ENCODE peak calls at places on chromosome 20, in six cellular contexts. One of them, this sample, is unnamed.

GRCh38 chr20:61736001-61736635 is 329.6 kb downstream of the TAF4 start:
- DNase-seq in trophoblast cell: no peak
- DNase-seq in H1: no peak
- DNase-seq in IMR-90: no peak
- DNase-seq in H9: no peak
- DNase-seq in mesenchymal stem cell: no peak
- DNase-seq in this sample: no peak

GRCh38 chr20:54475334-54476287 is at the start of gene DOK5:
- DNase-seq in H1: peak
- DNase-seq in H9: peak
- DNase-seq in mesenchymal stem cell: no peak
- DNase-seq in IMR-90: peak
- DNase-seq in trophoblast cell: no peak
- DNase-seq in this sample: no peak

GRCh38 chr20:58700121-58700780 is 7.7 kb downstream of the NPEPL1 start:
- DNase-seq in mesenchymal stem cell: no peak
- DNase-seq in H1: no peak
- DNase-seq in trophoblast cell: no peak
- DNase-seq in IMR-90: peak
- DNase-seq in H9: no peak
- DNase-seq in this sample: no peak

GRCh38 chr20:5569021-5569420 is 181.2 kb upstream of the SHLD1 start:
- DNase-seq in trophoblast cell: peak
- DNase-seq in mesenchymal stem cell: peak
- DNase-seq in H1: no peak
- DNase-seq in IMR-90: peak
- DNase-seq in H9: no peak
- DNase-seq in this sample: no peak

GRCh38 chr20:64224344-64225165 is 31.0 kb upstream of the PCMTD2 start:
- DNase-seq in H9: no peak
- DNase-seq in trophoblast cell: no peak
- DNase-seq in IMR-90: peak
- DNase-seq in mesenchymal stem cell: peak
- DNase-seq in H1: no peak
- DNase-seq in this sample: no peak

GRCh38 chr20:18722381-18722780 is 91.2 kb upstream of the SCP2D1 start:
- DNase-seq in trophoblast cell: no peak
- DNase-seq in IMR-90: peak
- DNase-seq in mesenchymal stem cell: no peak
- DNase-seq in H9: no peak
- DNase-seq in H1: no peak
- DNase-seq in this sample: no peak

GRCh38 chr20:31555203-31555602 is 41.0 kb downstream of the HM13 start:
- DNase-seq in IMR-90: no peak
- DNase-seq in trophoblast cell: no peak
- DNase-seq in H1: no peak
- DNase-seq in H9: no peak
- DNase-seq in mesenchymal stem cell: no peak
- DNase-seq in this sample: no peak

GRCh38 chr20:60976139-60976538 is 275.9 kb upstream of the CDH4 start:
- DNase-seq in trophoblast cell: no peak
- DNase-seq in H9: no peak
- DNase-seq in H1: no peak
- DNase-seq in IMR-90: no peak
- DNase-seq in mesenchymal stem cell: no peak
- DNase-seq in this sample: no peak

GRCh38 chr20:54021446-54022235 is 48.8 kb downstream of the BCAS1 start:
- DNase-seq in mesenchymal stem cell: no peak
- DNase-seq in IMR-90: no peak
- DNase-seq in trophoblast cell: no peak
- DNase-seq in H9: no peak
- DNase-seq in H1: no peak
- DNase-seq in this sample: no peak

GRCh38 chr20:47283411-47283810 is 73.1 kb downstream of the ZMYND8 start:
- DNase-seq in H9: no peak
- DNase-seq in H1: no peak
- DNase-seq in mesenchymal stem cell: no peak
- DNase-seq in IMR-90: no peak
- DNase-seq in trophoblast cell: no peak
- DNase-seq in this sample: no peak

GRCh38 chr20:47502801-47503239 is 1.1 kb downstream of the NCOA3 start:
- DNase-seq in trophoblast cell: no peak
- DNase-seq in H1: no peak
- DNase-seq in mesenchymal stem cell: peak
- DNase-seq in IMR-90: peak
- DNase-seq in H9: no peak
- DNase-seq in this sample: peak

GRCh38 chr20:10319855-10320254 is 101.2 kb downstream of the SNAP25 start:
- DNase-seq in H9: no peak
- DNase-seq in H1: no peak
- DNase-seq in IMR-90: no peak
- DNase-seq in trophoblast cell: no peak
- DNase-seq in mesenchymal stem cell: no peak
- DNase-seq in this sample: no peak

GRCh38 chr20:24572862-24573261 is 103.4 kb downstream of the SYNDIG1 start:
- DNase-seq in trophoblast cell: no peak
- DNase-seq in mesenchymal stem cell: no peak
- DNase-seq in H9: no peak
- DNase-seq in IMR-90: no peak
- DNase-seq in H1: no peak
- DNase-seq in this sample: no peak

GRCh38 chr20:36344517-36345132 is 38.5 kb downstream of the DLGAP4 start:
- DNase-seq in H9: peak
- DNase-seq in mesenchymal stem cell: peak
- DNase-seq in H1: peak
- DNase-seq in IMR-90: peak
- DNase-seq in trophoblast cell: peak
- DNase-seq in this sample: peak

GRCh38 chr20:64116541-64117423 is 9.4 kb upstream of the NPBWR2 start:
- DNase-seq in H9: no peak
- DNase-seq in trophoblast cell: no peak
- DNase-seq in H1: peak
- DNase-seq in mesenchymal stem cell: no peak
- DNase-seq in IMR-90: no peak
- DNase-seq in this sample: no peak

GRCh38 chr20:59835448-59836395 is 97.7 kb downstream of the SYCP2 start:
- DNase-seq in H9: peak
- DNase-seq in IMR-90: peak
- DNase-seq in trophoblast cell: no peak
- DNase-seq in mesenchymal stem cell: no peak
- DNase-seq in H1: peak
- DNase-seq in this sample: peak

GRCh38 chr20:5654557-5654956 is 95.6 kb upstream of the SHLD1 start:
- DNase-seq in H1: no peak
- DNase-seq in trophoblast cell: no peak
- DNase-seq in mesenchymal stem cell: peak
- DNase-seq in H9: no peak
- DNase-seq in IMR-90: peak
- DNase-seq in this sample: no peak

GRCh38 chr20:63980806-63981728 is at the start of gene PRPF6:
- DNase-seq in H1: peak
- DNase-seq in IMR-90: peak
- DNase-seq in trophoblast cell: peak
- DNase-seq in H9: peak
- DNase-seq in mesenchymal stem cell: peak
- DNase-seq in this sample: peak

GRCh38 chr20:22819134-22819533 is 216.0 kb upstream of the SSTR4 start:
- DNase-seq in mesenchymal stem cell: no peak
- DNase-seq in trophoblast cell: no peak
- DNase-seq in H1: no peak
- DNase-seq in H9: no peak
- DNase-seq in IMR-90: no peak
- DNase-seq in this sample: no peak

GRCh38 chr20:48717095-48717958 is 110.5 kb downstream of the PREX1 start:
- DNase-seq in mesenchymal stem cell: no peak
- DNase-seq in IMR-90: no peak
- DNase-seq in H9: no peak
- DNase-seq in trophoblast cell: no peak
- DNase-seq in H1: no peak
- DNase-seq in this sample: no peak

GRCh38 chr20:34111057-34111711 is 859 bp downstream of the EIF2S2 start:
- DNase-seq in H9: no peak
- DNase-seq in IMR-90: peak
- DNase-seq in mesenchymal stem cell: peak
- DNase-seq in H1: no peak
- DNase-seq in trophoblast cell: peak
- DNase-seq in this sample: no peak

GRCh38 chr20:33837096-33837830 is 26.1 kb downstream of the CHMP4B start:
- DNase-seq in trophoblast cell: no peak
- DNase-seq in H9: no peak
- DNase-seq in mesenchymal stem cell: no peak
- DNase-seq in IMR-90: no peak
- DNase-seq in H1: no peak
- DNase-seq in this sample: no peak

GRCh38 chr20:370151-370600 is 10.4 kb upstream of the TRIB3 start:
- DNase-seq in H1: no peak
- DNase-seq in H9: no peak
- DNase-seq in mesenchymal stem cell: peak
- DNase-seq in IMR-90: no peak
- DNase-seq in trophoblast cell: peak
- DNase-seq in this sample: no peak

GRCh38 chr20:50221501-50222323 is 31.1 kb downstream of the CEBPB start:
- DNase-seq in trophoblast cell: peak
- DNase-seq in IMR-90: peak
- DNase-seq in H9: no peak
- DNase-seq in mesenchymal stem cell: peak
- DNase-seq in H1: no peak
- DNase-seq in this sample: no peak

GRCh38 chr20:50219520-50220086 is 29.0 kb downstream of the CEBPB start:
- DNase-seq in H1: no peak
- DNase-seq in mesenchymal stem cell: no peak
- DNase-seq in trophoblast cell: no peak
- DNase-seq in IMR-90: no peak
- DNase-seq in H9: no peak
- DNase-seq in this sample: no peak

GRCh38 chr20:50220093-50220893 is 29.7 kb downstream of the CEBPB start:
- DNase-seq in mesenchymal stem cell: no peak
- DNase-seq in trophoblast cell: no peak
- DNase-seq in H1: no peak
- DNase-seq in H9: no peak
- DNase-seq in IMR-90: no peak
- DNase-seq in this sample: no peak

GRCh38 chr20:50222568-50223320 is 32.1 kb downstream of the CEBPB start:
- DNase-seq in trophoblast cell: no peak
- DNase-seq in H9: no peak
- DNase-seq in IMR-90: no peak
- DNase-seq in mesenchymal stem cell: no peak
- DNase-seq in H1: no peak
- DNase-seq in this sample: no peak

GRCh38 chr20:50220894-50221266 is 30.2 kb downstream of the CEBPB start:
- DNase-seq in trophoblast cell: no peak
- DNase-seq in H1: no peak
- DNase-seq in IMR-90: no peak
- DNase-seq in mesenchymal stem cell: no peak
- DNase-seq in H9: no peak
- DNase-seq in this sample: no peak
- H3K27ac ChIP-seq in trophoblast cell: no peak
- H3K27ac ChIP-seq in H1: no peak
- H3K27ac ChIP-seq in IMR-90: no peak
- H3K27ac ChIP-seq in mesenchymal stem cell: no peak
- H3K27ac ChIP-seq in H9: no peak
- H3K27ac ChIP-seq in this sample: no peak

GRCh38 chr20:21516180-21516567 is 2.3 kb upstream of the NKX2-2 start:
- DNase-seq in H1: no peak
- DNase-seq in IMR-90: no peak
- DNase-seq in mesenchymal stem cell: no peak
- DNase-seq in H9: no peak
- DNase-seq in trophoblast cell: no peak
- DNase-seq in this sample: no peak
- H4K91ac ChIP-seq in H1: no peak
- H4K91ac ChIP-seq in IMR-90: no peak
- H4K91ac ChIP-seq in mesenchymal stem cell: no peak
- H4K91ac ChIP-seq in H9: no peak
- H4K91ac ChIP-seq in trophoblast cell: no peak
- H4K91ac ChIP-seq in this sample: no peak

GRCh38 chr20:43744121-43744520 is 17.3 kb upstream of the GTSF1L start:
- DNase-seq in trophoblast cell: no peak
- DNase-seq in H1: no peak
- DNase-seq in mesenchymal stem cell: no peak
- DNase-seq in H9: no peak
- DNase-seq in IMR-90: peak
- DNase-seq in this sample: no peak

GRCh38 chr20:43749734-43750294 is 23.0 kb upstream of the GTSF1L start:
- DNase-seq in mesenchymal stem cell: peak
- DNase-seq in trophoblast cell: peak
- DNase-seq in IMR-90: peak
- DNase-seq in H1: peak
- DNase-seq in H9: peak
- DNase-seq in this sample: peak

GRCh38 chr20:43748274-43748673 is 21.5 kb upstream of the GTSF1L start:
- DNase-seq in IMR-90: peak
- DNase-seq in mesenchymal stem cell: peak
- DNase-seq in H9: no peak
- DNase-seq in H1: no peak
- DNase-seq in trophoblast cell: no peak
- DNase-seq in this sample: no peak

GRCh38 chr20:43744966-43745733 is 18.3 kb upstream of the GTSF1L start:
- DNase-seq in mesenchymal stem cell: no peak
- DNase-seq in trophoblast cell: no peak
- DNase-seq in H9: no peak
- DNase-seq in IMR-90: no peak
- DNase-seq in H1: no peak
- DNase-seq in this sample: no peak

DNA sequence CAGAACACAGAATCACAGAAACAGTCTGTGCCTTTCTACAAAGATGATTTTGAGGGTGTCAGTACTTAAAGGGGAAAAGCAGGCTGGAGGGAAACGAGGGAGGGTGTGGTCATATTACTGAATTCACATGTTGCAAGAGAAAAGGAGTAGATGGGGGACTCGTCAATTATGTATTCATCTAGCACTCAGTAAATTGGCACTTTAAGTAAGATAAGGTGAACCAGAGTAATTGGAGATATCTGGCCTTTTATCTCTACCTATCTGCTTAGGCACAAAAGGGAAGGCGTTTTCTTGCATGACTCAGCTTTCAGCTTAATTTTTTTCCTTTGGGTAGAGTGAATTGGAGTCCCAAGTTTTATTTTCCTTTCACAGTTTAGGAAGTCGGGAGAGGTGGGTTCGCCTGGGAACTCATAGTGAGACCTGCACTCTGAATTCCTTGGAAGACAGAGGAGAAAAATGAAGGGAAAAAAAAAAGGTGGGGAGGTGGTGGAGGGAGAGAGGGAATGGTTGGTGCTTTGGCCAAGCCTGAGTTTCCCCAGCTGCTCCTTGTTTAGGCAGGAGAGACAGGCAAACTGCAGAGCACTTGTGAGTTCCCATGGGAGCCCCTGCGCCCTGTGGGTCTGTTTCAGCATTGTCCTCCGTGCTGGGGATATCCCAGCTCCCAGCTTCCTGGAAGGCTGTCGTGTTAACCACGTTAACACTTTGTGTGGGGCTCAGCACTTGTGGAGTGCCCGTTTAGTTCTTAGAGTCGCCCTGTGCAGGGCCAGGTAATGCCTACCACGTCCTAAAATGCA is 19.7 kb upstream of the GTSF1L start:
- DNase-seq in trophoblast cell: no peak
- DNase-seq in mesenchymal stem cell: no peak
- DNase-seq in H1: no peak
- DNase-seq in H9: no peak
- DNase-seq in IMR-90: no peak
- DNase-seq in this sample: no peak
- H2BK120ac ChIP-seq in trophoblast cell: no peak
- H2BK120ac ChIP-seq in mesenchymal stem cell: no peak
- H2BK120ac ChIP-seq in H1: no peak
- H2BK120ac ChIP-seq in H9: no peak
- H2BK120ac ChIP-seq in IMR-90: no peak
- H2BK120ac ChIP-seq in this sample: no peak

GRCh38 chr20:1786061-1786460 is 109.1 kb upstream of the SIRPA start:
- DNase-seq in H1: no peak
- DNase-seq in trophoblast cell: no peak
- DNase-seq in H9: no peak
- DNase-seq in IMR-90: no peak
- DNase-seq in mesenchymal stem cell: no peak
- DNase-seq in this sample: no peak
- H3K27ac ChIP-seq in H1: no peak
- H3K27ac ChIP-seq in trophoblast cell: no peak
- H3K27ac ChIP-seq in H9: no peak
- H3K27ac ChIP-seq in IMR-90: no peak
- H3K27ac ChIP-seq in mesenchymal stem cell: no peak
- H3K27ac ChIP-seq in this sample: no peak

This sample was measured in neuronal stem cell.